ENCODE peak calls at places on chromosomes 6 and 20, in ten cellular contexts. T, I, B, K, N, V, M, P, Z and X are unnamed samples.

GRCh38 chr20:44400671-44401051 is 45.2 kb downstream of the HNF4A start:
- DNase-seq in M (no peak), I (no peak), K (no peak), T (no peak), P (no peak), B (no peak), N (no peak), V (no peak), Z (no peak), X (no peak)

GRCh38 chr6:44078795-44079671 is 48.2 kb downstream of the MRPL14 start:
- DNase-seq in M (peak), I (peak), Z (peak), P (no peak), B (peak), V (peak), N (no peak), K (peak), T (peak), X (peak)

GRCh38 chr6:139030539-139030938 is 2.0 kb downstream of the ABRACL start:
- DNase-seq in Z (peak), M (no peak), T (no peak), V (peak), B (no peak), P (no peak), I (no peak), N (no peak), K (no peak), X (peak)

GRCh38 chr20:47181056-47181862 is 175.2 kb downstream of the ZMYND8 start:
- DNase-seq in Z (peak), N (no peak), I (no peak), B (peak), P (no peak), K (no peak), M (no peak), V (peak), T (peak), X (peak)

GRCh38 chr6:69580696-69581095 is 216.1 kb downstream of the LMBRD1 start:
- DNase-seq in Z (no peak), B (no peak), T (no peak), P (no peak), N (no peak), I (no peak), M (no peak), V (no peak), K (no peak), X (no peak)

GRCh38 chr6:161374971-161375873 is 101.4 kb upstream of the AGPAT4 start:
- DNase-seq in T (no peak), I (peak), V (no peak), Z (no peak), M (no peak), K (peak), N (peak), B (no peak), P (peak), X (no peak)

GRCh38 chr6:107075951-107076381 is 39.3 kb downstream of the BEND3 start:
- DNase-seq in Z (peak), N (no peak), T (peak), P (no peak), M (no peak), V (peak), B (peak), I (no peak), K (no peak), X (no peak)

GRCh38 chr6:41648921-41649320 is 10.7 kb downstream of the MDFI start:
- DNase-seq in T (no peak), Z (no peak), V (no peak), M (no peak), K (no peak), B (no peak), I (peak), N (no peak), P (no peak), X (no peak)

GRCh38 chr6:169164451-169164850 is 89.2 kb downstream of the THBS2 start:
- DNase-seq in K (no peak), B (no peak), I (no peak), V (no peak), T (no peak), N (no peak), Z (no peak), P (no peak), M (no peak), X (no peak)

GRCh38 chr6:143694560-143694959 is 16.8 kb downstream of the PHACTR2 start:
- DNase-seq in N (no peak), P (no peak), T (no peak), K (no peak), M (no peak), V (no peak), I (no peak), Z (no peak), B (no peak), X (no peak)

GRCh38 chr20:24983896-24984295 is 8.7 kb downstream of the APMAP start:
- DNase-seq in Z (no peak), P (no peak), I (no peak), K (peak), T (no peak), M (no peak), B (no peak), N (peak), V (no peak), X (no peak)

GRCh38 chr6:169162968-169163903 is 90.4 kb downstream of the THBS2 start:
- DNase-seq in M (no peak), N (peak), K (peak), T (peak), B (peak), V (no peak), I (no peak), Z (no peak), P (no peak), X (peak)

GRCh38 chr6:12422848-12423247 is 132.7 kb downstream of the EDN1 start:
- DNase-seq in B (no peak), V (no peak), T (no peak), Z (no peak), K (peak), P (no peak), N (peak), I (no peak), M (no peak), X (no peak)

GRCh38 chr20:4956200-4956810 is 45.0 kb downstream of the SLC23A2 start:
- DNase-seq in T (peak), P (no peak), M (no peak), B (peak), K (no peak), I (no peak), Z (peak), V (peak), N (no peak), X (no peak)

GRCh38 chr6:16420715-16421461 is 182.5 kb downstream of the GMPR start:
- DNase-seq in M (no peak), V (peak), B (peak), P (no peak), T (peak), K (no peak), Z (peak), N (no peak), I (no peak), X (peak)

GRCh38 chr6:3789896-3790558 is 38.5 kb upstream of the PXDC1 start:
- DNase-seq in M (no peak), B (no peak), I (no peak), N (no peak), V (no peak), T (no peak), P (no peak), K (no peak), Z (no peak), X (no peak)

GRCh38 chr20:25272223-25273000 is 24.5 kb downstream of the PYGB start:
- DNase-seq in N (peak), Z (no peak), P (no peak), B (no peak), V (no peak), I (no peak), T (no peak), M (no peak), K (peak), X (no peak)

GRCh38 chr6:17200395-17200794 is 80.8 kb upstream of the RBM24 start:
- DNase-seq in P (no peak), B (no peak), T (no peak), V (no peak), I (no peak), K (no peak), N (no peak), Z (no peak), M (no peak), X (no peak)

GRCh38 chr6:141866731-141867502 is 265.8 kb upstream of the GJE1 start:
- DNase-seq in P (no peak), N (no peak), Z (no peak), M (no peak), K (no peak), B (no peak), I (no peak), V (no peak), T (no peak), X (no peak)

GRCh38 chr20:4158466-4159050 is 143.2 kb upstream of the RNF24 start:
- DNase-seq in T (no peak), I (no peak), V (no peak), B (no peak), M (no peak), Z (no peak), N (no peak), P (no peak), K (no peak), X (no peak)

GRCh38 chr6:113668712-113669408 is 188.3 kb upstream of the MARCKS start:
- DNase-seq in K (no peak), P (no peak), Z (peak), M (no peak), V (no peak), I (no peak), T (no peak), N (no peak), B (no peak), X (no peak)

GRCh38 chr20:46004813-46005505 is 3.7 kb upstream of the MMP9 start:
- DNase-seq in T (no peak), P (peak), V (peak), N (no peak), K (peak), I (no peak), B (no peak), M (no peak), Z (no peak), X (peak)

GRCh38 chr6:57190140-57190539 is 18.0 kb downstream of the BAG2 start:
- DNase-seq in T (peak), P (no peak), Z (no peak), M (no peak), K (no peak), N (no peak), B (peak), I (no peak), V (peak), X (no peak)

GRCh38 chr6:125717120-125717731 is 32.2 kb upstream of the HEY2 start:
- DNase-seq in B (no peak), V (no peak), M (no peak), N (no peak), T (no peak), Z (peak), I (no peak), P (no peak), K (no peak), X (no peak)

GRCh38 chr6:76003115-76003514 is 69.3 kb downstream of the IMPG1 start:
- DNase-seq in M (no peak), V (no peak), Z (no peak), B (no peak), K (no peak), T (no peak), P (no peak), N (no peak), I (no peak), X (no peak)

GRCh38 chr6:144408151-144408550 is 123.0 kb downstream of the UTRN start:
- DNase-seq in M (no peak), T (peak), N (no peak), K (no peak), B (peak), I (peak), V (no peak), P (no peak), Z (no peak), X (no peak)

GRCh38 chr20:63859166-63859699 is 2.1 kb upstream of the ABHD16B start:
- DNase-seq in M (no peak), P (no peak), V (no peak), N (no peak), B (no peak), I (no peak), T (no peak), Z (no peak), K (no peak), X (no peak)

GRCh38 chr20:611047-611842 is 1.1 kb upstream of the TCF15 start:
- DNase-seq in P (no peak), M (no peak), Z (no peak), B (no peak), K (no peak), N (no peak), I (no peak), T (no peak), V (no peak), X (no peak)

GRCh38 chr6:79082304-79082703 is 4.2 kb upstream of the PHIP start:
- DNase-seq in K (no peak), M (no peak), P (no peak), T (no peak), I (no peak), N (no peak), Z (no peak), B (no peak), V (no peak), X (no peak)

GRCh38 chr6:16901777-16902176 is 140.5 kb upstream of the ATXN1 start:
- DNase-seq in K (peak), Z (no peak), P (peak), T (peak), I (peak), B (peak), M (no peak), N (peak), V (no peak), X (no peak)

GRCh38 chr20:46286380-46286779 is 21.9 kb downstream of the CDH22 start:
- DNase-seq in B (no peak), T (no peak), N (no peak), M (no peak), I (no peak), V (no peak), P (no peak), K (no peak), Z (no peak), X (no peak)

GRCh38 chr6:49556429-49556837 is 6.0 kb downstream of the C6orf141 start:
- DNase-seq in I (no peak), Z (no peak), V (no peak), N (no peak), M (no peak), K (no peak), T (peak), B (peak), P (no peak), X (no peak)

GRCh38 chr20:53890434-53891305 is 179.7 kb downstream of the BCAS1 start:
- DNase-seq in Z (no peak), T (no peak), P (no peak), V (no peak), B (no peak), N (peak), I (no peak), M (no peak), K (no peak), X (peak)

GRCh38 chr6:80446454-80447045 is 340.1 kb downstream of the BCKDHB start:
- DNase-seq in P (no peak), K (no peak), M (no peak), Z (no peak), T (no peak), V (no peak), B (no peak), I (no peak), N (no peak), X (no peak)

DNA sequence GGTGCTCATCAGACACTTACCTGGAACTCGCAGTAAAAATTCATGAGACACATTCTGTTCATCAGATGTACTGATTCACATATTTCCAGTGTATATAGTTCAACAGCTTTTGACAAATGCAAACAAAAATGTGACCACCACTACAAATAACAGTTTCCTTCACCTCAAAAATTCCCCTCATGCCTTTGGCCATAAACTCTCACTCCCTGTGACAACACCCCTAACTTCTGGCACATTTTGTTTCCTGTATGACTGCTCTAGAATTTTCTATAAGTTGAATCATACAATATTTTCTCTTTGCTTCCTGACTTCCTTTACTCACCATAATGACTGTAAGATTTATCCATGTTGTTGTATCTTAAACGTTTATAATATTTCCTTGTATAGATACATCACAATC is 63.7 kb downstream of the C6orf118 start:
- DNase-seq in Z (no peak), K (no peak), M (no peak), B (no peak), T (peak), I (no peak), V (no peak), P (no peak), N (no peak), X (no peak)
- TF ChIP-seq CTCF in Z (no peak), K (no peak), M (no peak), B (no peak), T (no peak), I (no peak), V (no peak), P (no peak), N (no peak), X (no peak)

DNA sequence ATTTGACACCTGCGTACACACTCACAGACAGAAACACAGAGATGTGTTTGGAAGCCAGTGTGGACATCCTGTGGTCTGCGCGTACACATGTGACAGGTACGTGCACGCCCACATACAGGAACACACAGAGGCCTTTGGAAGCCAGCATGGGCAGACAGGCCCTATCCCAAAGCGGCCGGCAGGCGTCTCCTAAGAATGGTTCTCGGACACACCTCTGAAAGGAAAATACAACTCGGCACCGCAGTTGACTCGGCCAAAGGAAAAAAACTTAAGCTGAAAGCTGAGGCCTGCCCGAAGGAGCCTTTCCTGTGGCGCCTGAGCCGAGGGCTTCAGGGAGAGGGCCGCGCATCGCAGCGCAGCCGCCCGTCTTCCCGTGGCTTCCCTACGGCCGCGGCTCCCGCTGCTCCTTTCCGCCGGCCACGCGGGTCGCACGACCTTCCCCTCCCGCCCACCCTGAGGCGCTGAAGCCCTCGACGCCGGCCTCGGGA is 1.4 kb upstream of the CEP43 start:
- DNase-seq in B (peak), P (no peak), I (peak), V (peak), M (peak), T (peak), K (no peak), Z (peak), N (no peak), X (peak)
- TF ChIP-seq CTCF in B (peak), P (no peak), I (no peak), V (no peak), M (peak), T (peak), K (no peak), Z (peak), N (no peak), X (no peak)

GRCh38 chr6:7642784-7643183 is 52.8 kb downstream of the SNRNP48 start:
- DNase-seq in Z (no peak), V (no peak), N (no peak), T (no peak), K (no peak), I (no peak), P (no peak), M (no peak), B (no peak), X (no peak)

GRCh38 chr6:7646394-7646793 is 56.4 kb downstream of the SNRNP48 start:
- DNase-seq in I (no peak), N (no peak), P (no peak), K (no peak), B (no peak), Z (no peak), T (peak), M (no peak), V (no peak), X (no peak)

GRCh38 chr6:7647504-7647903 is 57.5 kb downstream of the SNRNP48 start:
- DNase-seq in Z (peak), N (no peak), T (no peak), B (no peak), V (no peak), M (no peak), P (no peak), K (no peak), I (no peak), X (peak)

GRCh38 chr6:7640607-7641577 is 50.9 kb downstream of the SNRNP48 start:
- DNase-seq in T (peak), M (no peak), K (no peak), V (no peak), P (no peak), B (no peak), I (no peak), Z (no peak), N (no peak), X (no peak)

GRCh38 chr6:7644394-7644793 is 54.4 kb downstream of the SNRNP48 start:
- DNase-seq in P (no peak), K (no peak), I (no peak), Z (no peak), N (no peak), M (no peak), T (no peak), B (no peak), V (no peak), X (no peak)
- TF ChIP-seq CTCF in P (no peak), K (no peak), I (no peak), Z (no peak), N (no peak), M (no peak), T (no peak), B (no peak), V (no peak), X (no peak)

GRCh38 chr6:150687508-150687907 is 87.8 kb downstream of the PLEKHG1 start:
- DNase-seq in T (no peak), N (no peak), Z (no peak), V (no peak), I (peak), K (peak), P (no peak), B (no peak), M (no peak), X (no peak)
- TF ChIP-seq CTCF in T (no peak), N (no peak), Z (no peak), V (no peak), I (no peak), K (no peak), P (no peak), B (no peak), M (no peak), X (no peak)